ENCODE peak calls at places on chromosomes 4 and X, in four cellular contexts. X is GM23248, L is hepatocyte, U is ascending aorta. D is an unnamed sample. For H3K27me3, the result is how much of the 10 kb centered on the place peaks cover.

GRCh38 chr4:10582059-10582686 is 102.4 kb downstream of the CLNK start:
- DNase-seq in X (peak), L (peak), U (peak), D (peak)

GRCh38 chrX:80021611-80022010 is 7.1 kb downstream of the TBX22 start:
- DNase-seq in X (no peak), L (no peak), U (no peak), D (no peak)

GRCh38 chrX:68693481-68694410 is 46.3 kb downstream of the STARD8 start:
- DNase-seq in X (peak), L (peak), U (peak), D (peak)

GRCh38 chr4:54446556-54446955 is 211.2 kb upstream of the KIT start:
- DNase-seq in X (no peak), L (no peak), U (no peak), D (no peak)

GRCh38 chr4:1323635-1324442 is 23.2 kb upstream of the UVSSA start:
- DNase-seq in X (peak), L (no peak), U (peak), D (peak)

GRCh38 chrX:48498374-48498809 is 10.4 kb upstream of the PORCN start:
- DNase-seq in X (peak), L (no peak), U (no peak), D (peak)

GRCh38 chr4:147741190-147741788 is 9.4 kb downstream of the ARHGAP10 start:
- DNase-seq in X (peak), L (no peak), U (no peak), D (no peak)

GRCh38 chr4:86451560-86452322 is 91.9 kb upstream of the MAPK10 start:
- DNase-seq in X (peak), L (no peak), U (no peak), D (no peak)

GRCh38 chrX:35380808-35381700 is 417.1 kb upstream of the MAGEB16 start:
- DNase-seq in X (peak), L (peak), U (no peak), D (no peak)

GRCh38 chr4:754221-755120 is 48.8 kb downstream of the PCGF3 start:
- DNase-seq in X (no peak), L (no peak), U (no peak), D (no peak)

GRCh38 chr4:74397748-74398426 is 32.9 kb downstream of the EREG start:
- DNase-seq in X (peak), L (no peak), U (no peak), D (no peak)

GRCh38 chrX:112789931-112790330 is 50.7 kb downstream of the AMOT start:
- DNase-seq in X (no peak), L (no peak), U (no peak), D (no peak)

DNA sequence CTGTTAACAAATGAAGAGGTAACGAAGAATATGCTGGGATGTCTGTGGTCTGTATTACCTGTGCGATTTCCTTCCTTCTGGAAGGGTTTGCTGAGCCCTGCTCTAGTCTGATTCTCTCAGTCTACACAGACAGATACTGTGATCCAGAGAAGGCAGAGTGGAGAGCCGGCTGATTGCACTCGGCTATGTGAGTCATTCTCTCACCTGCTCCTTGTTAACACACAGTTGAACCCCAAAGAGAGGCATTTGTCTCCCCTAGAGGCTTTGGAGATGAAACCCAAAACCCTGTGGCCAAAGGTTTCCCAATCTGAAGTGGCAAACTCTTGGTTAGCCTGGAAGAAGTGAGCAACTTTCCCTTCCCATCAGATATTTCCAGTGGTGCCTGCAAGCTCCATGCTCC is 78.1 kb upstream of the GPC4 start:
- DNase-seq in X (no peak), L (no peak), U (no peak), D (no peak)
- H3K27me3 ChIP-seq in X (under half), L (under half), U (under half), D (under half)

GRCh38 chrX:66015906-66016689 is 23.8 kb downstream of the VSIG4 start:
- DNase-seq in X (no peak), L (no peak), U (no peak), D (no peak)
- H3K4me3 ChIP-seq in X (no peak), L (no peak), U (no peak), D (no peak)

DNA sequence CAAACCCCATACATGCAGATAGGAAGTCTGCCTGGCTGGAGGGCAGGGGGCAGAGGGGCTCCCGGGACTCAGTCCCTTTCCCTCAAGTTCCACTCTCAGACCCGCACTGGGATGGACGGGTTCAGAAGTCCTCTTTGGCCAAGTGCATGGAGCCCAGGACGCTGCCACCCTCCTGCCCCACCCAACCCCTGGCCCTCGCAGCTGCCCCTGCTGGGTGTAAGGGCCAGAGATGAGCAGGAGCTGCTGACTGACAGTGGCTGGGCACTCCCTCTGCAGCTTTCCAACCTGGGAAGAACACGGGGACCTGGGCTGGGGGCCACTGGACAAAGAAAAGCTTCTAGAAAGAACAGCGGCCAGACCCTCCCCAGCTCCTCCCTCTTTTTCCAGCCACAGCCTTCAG is 3.4 kb downstream of the L1CAM start:
- DNase-seq in X (no peak), L (no peak), U (no peak), D (no peak)
- H3K27me3 ChIP-seq in X (under half), L (under half), U (under half), D (under half)

DNA sequence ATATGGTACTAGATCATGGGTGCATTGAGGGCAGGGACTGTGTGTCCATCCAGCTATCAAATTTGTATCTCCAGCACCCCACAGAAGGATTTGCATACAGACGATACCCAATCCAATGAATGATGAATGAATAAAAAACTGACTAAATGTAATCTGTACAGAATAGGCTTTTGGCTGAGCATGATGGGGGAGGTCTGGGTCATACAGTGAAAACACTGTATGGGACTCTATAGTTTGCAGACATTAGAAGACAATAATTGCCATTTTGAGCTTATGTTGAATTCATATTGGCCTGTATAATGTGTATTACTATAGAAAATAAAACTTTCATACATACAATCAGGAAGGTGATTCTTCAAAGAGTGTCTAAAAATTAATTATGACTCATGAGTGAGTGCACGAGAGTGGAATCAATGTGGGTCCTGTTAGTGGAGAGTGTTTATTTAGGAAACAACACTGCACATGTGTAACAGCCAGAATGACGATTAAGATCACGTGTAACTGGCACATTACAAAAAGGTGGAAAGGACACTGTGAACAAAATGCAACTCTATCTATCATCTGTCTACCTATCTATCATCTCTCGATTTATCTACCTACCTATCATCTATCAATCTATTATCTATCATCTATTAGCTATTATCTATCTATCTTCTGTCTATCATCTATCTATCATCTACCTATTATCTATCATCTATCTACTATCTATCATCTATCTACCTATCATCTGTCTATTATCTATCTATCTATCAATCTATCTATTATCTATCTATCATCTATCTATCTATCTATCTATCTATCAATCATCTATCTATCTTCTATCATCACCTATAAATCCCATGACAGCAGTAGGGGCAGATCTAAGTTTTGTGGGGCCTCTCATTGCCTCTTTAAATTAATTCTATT is 201.3 kb downstream of the PTTG2 start:
- DNase-seq in X (peak), L (no peak), U (no peak), D (no peak)
- H3K4me3 ChIP-seq in X (no peak), L (no peak), U (no peak), D (no peak)

DNA sequence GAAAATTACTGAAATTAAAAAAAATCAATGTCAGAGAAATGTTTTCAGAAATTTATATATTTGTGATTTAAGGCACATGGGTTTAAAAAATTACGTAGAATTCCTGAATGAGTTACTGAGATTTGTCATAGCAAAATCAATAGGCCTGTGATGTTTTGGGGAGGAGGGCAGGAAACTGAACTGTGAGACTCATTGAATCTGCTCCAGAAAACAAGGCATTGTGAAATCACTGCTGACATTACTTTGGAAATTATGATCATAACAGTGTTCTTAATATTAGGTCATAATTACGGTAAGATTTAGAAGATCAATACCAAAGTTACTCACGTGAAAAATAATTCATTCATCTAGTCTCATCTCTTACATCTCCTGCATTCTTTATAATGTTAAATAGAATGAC is 5.3 kb downstream of the FGF5 start:
- DNase-seq in X (peak), L (no peak), U (no peak), D (no peak)
- H3K27me3 ChIP-seq in X (under half), L (half or more), U (under half), D (under half)

GRCh38 chrX:107675823-107676555 is 47.7 kb downstream of the PRPS1 start:
- DNase-seq in X (peak), L (peak), U (peak), D (no peak)
- H3K4me3 ChIP-seq in X (peak), L (peak), U (peak), D (peak)

GRCh38 chr4:2572076-2572475 is 35.6 kb downstream of the FAM193A start:
- DNase-seq in X (no peak), L (no peak), U (no peak), D (no peak)
- H3K27me3 ChIP-seq in X (under half), L (under half), U (under half), D (under half)

GRCh38 chr4:40515398-40516293 is 114.0 kb downstream of the RBM47 start:
- DNase-seq in X (peak), L (peak), U (no peak), D (no peak)
- H3K4me3 ChIP-seq in X (no peak), L (peak), U (no peak), D (no peak)

DNA sequence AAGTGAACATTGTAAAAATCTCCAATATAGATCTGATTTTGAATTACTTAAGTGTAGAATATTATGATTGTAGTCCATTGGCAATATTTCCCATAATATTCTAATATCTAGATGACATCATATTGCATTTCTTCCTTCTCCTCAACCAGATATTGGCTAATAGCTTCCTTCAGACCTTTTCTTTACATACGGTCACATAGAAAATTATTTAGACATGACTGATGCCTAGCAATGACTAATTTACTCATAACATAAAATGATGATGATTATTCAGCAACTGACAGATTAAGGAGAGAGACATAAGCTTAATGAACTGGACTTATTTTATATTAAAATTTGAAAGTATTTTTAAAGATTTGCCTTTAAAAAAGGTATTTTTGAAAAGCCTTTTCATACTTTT is 1287.6 kb downstream of the STIM2 start:
- DNase-seq in X (no peak), L (no peak), U (no peak), D (no peak)
- H3K27me3 ChIP-seq in X (under half), L (under half), U (under half), D (under half)

DNA sequence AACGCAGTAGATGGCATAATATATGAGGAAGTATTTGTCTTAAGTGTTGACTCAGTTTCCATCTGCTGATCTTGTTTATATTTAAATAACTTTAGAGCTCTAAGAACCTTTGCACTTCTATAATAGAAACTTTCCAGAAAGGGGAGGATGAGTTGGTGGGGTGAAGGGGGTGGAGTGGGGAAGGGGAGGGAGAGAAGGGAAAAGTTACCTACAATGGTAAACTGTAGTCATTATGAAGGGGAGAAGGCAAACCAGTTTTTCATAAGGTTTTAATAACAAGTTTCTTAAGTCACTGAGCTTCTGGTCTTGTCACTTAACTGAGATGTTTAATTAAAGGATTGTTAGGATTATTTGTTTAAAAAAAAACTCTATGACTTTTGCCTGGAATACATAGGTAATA is 326 bp downstream of the ALPK1 start:
- DNase-seq in X (peak), L (no peak), U (no peak), D (no peak)
- H3K4me3 ChIP-seq in X (peak), L (peak), U (peak), D (peak)

D was measured in MG63.